ENCODE peak calls at places on chromosomes 12 and 14, in nine cellular contexts. D, W, B, S, Y, I, U, O and V are unnamed samples.

GRCh38 chr12:46214668-46215429 is 54.0 kb downstream of the SLC38A1 start:
- DNase-seq in I (no peak), U (no peak), Y (no peak), O (no peak), B (no peak), S (no peak), W (no peak), D (no peak), V (no peak)

GRCh38 chr12:93387780-93388179 is 10.1 kb downstream of the NUDT4 start:
- DNase-seq in Y (no peak), B (no peak), W (peak), D (peak), O (no peak), S (no peak), I (no peak), U (no peak), V (peak)

GRCh38 chr14:75334191-75335051 is 55.8 kb downstream of the FOS start:
- DNase-seq in S (peak), I (no peak), O (no peak), Y (no peak), B (no peak), W (no peak), D (peak), U (no peak), V (no peak)

GRCh38 chr12:62632521-62632920 is 165.9 kb downstream of the MON2 start:
- DNase-seq in O (peak), Y (peak), B (peak), W (no peak), U (no peak), I (no peak), S (peak), D (peak), V (peak)

GRCh38 chr12:56385873-56386272 is 23.2 kb upstream of the APOF start:
- DNase-seq in O (peak), I (no peak), S (no peak), B (no peak), U (no peak), D (no peak), W (peak), Y (no peak), V (no peak)

GRCh38 chr14:54633076-54633475 is 66.1 kb downstream of the SAMD4A start:
- DNase-seq in U (no peak), Y (no peak), O (no peak), B (no peak), S (no peak), D (no peak), I (no peak), W (no peak), V (no peak)

GRCh38 chr12:18483723-18484325 is 222.5 kb downstream of the PIK3C2G start:
- DNase-seq in S (no peak), D (no peak), I (no peak), U (no peak), W (no peak), O (no peak), Y (no peak), B (no peak), V (no peak)

GRCh38 chr14:67485501-67486095 is 2.9 kb downstream of the TMEM229B start:
- DNase-seq in S (no peak), D (no peak), Y (no peak), U (no peak), W (no peak), B (no peak), O (peak), I (no peak), V (no peak)

GRCh38 chr12:39341179-39341578 is 101.7 kb downstream of the KIF21A start:
- DNase-seq in O (no peak), B (no peak), S (no peak), W (no peak), D (peak), I (no peak), U (no peak), Y (no peak), V (no peak)

GRCh38 chr14:31829256-31829923 is 247.7 kb upstream of the ARHGAP5 start:
- DNase-seq in W (peak), B (no peak), D (no peak), U (no peak), Y (no peak), S (no peak), O (peak), I (no peak), V (peak)

GRCh38 chr14:20986811-20987210 is 3.0 kb upstream of the METTL17 start:
- DNase-seq in I (no peak), O (peak), D (no peak), B (no peak), S (no peak), U (no peak), Y (no peak), W (peak), V (peak)

GRCh38 chr14:104542871-104543830 is 36.4 kb upstream of the C14orf180 start:
- DNase-seq in I (no peak), U (no peak), Y (peak), D (no peak), W (no peak), B (no peak), O (no peak), S (no peak), V (no peak)

GRCh38 chr12:42446761-42447160 is 120.8 kb downstream of the PPHLN1 start:
- DNase-seq in I (no peak), Y (no peak), D (no peak), B (no peak), O (no peak), U (no peak), W (no peak), S (no peak), V (no peak)

GRCh38 chr12:48004039-48004940 is at the start of gene COL2A1:
- DNase-seq in I (no peak), O (peak), Y (peak), U (peak), W (peak), B (peak), S (no peak), D (peak), V (no peak)

GRCh38 chr12:87849074-87849473 is 180.1 kb downstream of the C12orf50 start:
- DNase-seq in O (no peak), W (no peak), Y (no peak), D (no peak), B (no peak), U (no peak), I (no peak), S (no peak), V (no peak)

GRCh38 chr12:57430931-57431566 is at the start of gene R3HDM2:
- DNase-seq in Y (peak), I (peak), W (peak), D (peak), B (peak), S (peak), O (peak), U (peak), V (peak)

GRCh38 chr12:48988030-48988649 is 10.0 kb downstream of the WNT1 start:
- DNase-seq in B (peak), W (peak), D (peak), I (no peak), U (peak), Y (peak), O (peak), S (no peak), V (peak)

GRCh38 chr14:53925201-53925766 is 31.3 kb downstream of the BMP4 start:
- DNase-seq in O (no peak), Y (no peak), B (no peak), D (no peak), W (no peak), I (no peak), U (no peak), S (no peak), V (no peak)

GRCh38 chr12:115457798-115458197 is 773.8 kb upstream of the TBX3 start:
- DNase-seq in B (no peak), S (no peak), Y (no peak), U (no peak), I (no peak), O (no peak), D (no peak), W (no peak), V (no peak)

GRCh38 chr12:78703820-78704525 is 160.6 kb upstream of the SYT1 start:
- DNase-seq in O (no peak), W (peak), Y (no peak), I (no peak), D (no peak), B (no peak), U (no peak), S (no peak), V (peak)

GRCh38 chr12:119668315-119668651 is 350 bp downstream of the PRKAB1 start:
- DNase-seq in I (no peak), U (no peak), B (no peak), W (peak), S (no peak), O (no peak), Y (no peak), D (no peak), V (no peak)

GRCh38 chr14:99873653-99874052 is 80.4 kb downstream of the EML1 start:
- DNase-seq in Y (no peak), W (no peak), S (no peak), D (no peak), O (no peak), B (no peak), I (no peak), U (no peak), V (no peak)

GRCh38 chr12:6613015-6613775 is 6.0 kb upstream of the CHD4 start:
- DNase-seq in O (peak), S (peak), B (peak), Y (peak), I (no peak), W (peak), D (no peak), U (peak), V (peak)

GRCh38 chr12:108972226-108972757 is 48.6 kb downstream of the SVOP start:
- DNase-seq in W (no peak), Y (no peak), O (no peak), D (no peak), U (no peak), I (no peak), B (no peak), S (no peak), V (no peak)

GRCh38 chr12:114799574-114800487 is 115.9 kb upstream of the TBX3 start:
- DNase-seq in W (no peak), B (peak), U (peak), S (peak), Y (no peak), I (no peak), D (no peak), O (peak), V (peak)

GRCh38 chr14:52265248-52265647 is 2.2 kb upstream of the PTGDR start:
- DNase-seq in U (no peak), B (no peak), D (peak), S (no peak), W (no peak), O (no peak), Y (no peak), I (no peak), V (no peak)

GRCh38 chr14:54291491-54292191 is 105.2 kb upstream of the CDKN3 start:
- DNase-seq in I (no peak), D (no peak), S (no peak), B (no peak), U (peak), W (no peak), O (no peak), Y (no peak), V (no peak)

GRCh38 chr14:59015482-59015881 is 173.0 kb upstream of the DAAM1 start:
- DNase-seq in D (no peak), O (no peak), W (no peak), I (no peak), Y (no peak), S (no peak), U (no peak), B (no peak), V (no peak)

GRCh38 chr14:80554139-80554538 is 342.8 kb upstream of the DIO2 start:
- DNase-seq in S (no peak), I (no peak), U (no peak), Y (no peak), O (no peak), B (no peak), W (no peak), D (no peak), V (no peak)

GRCh38 chr14:35242599-35243311 is 49.4 kb upstream of the PSMA6 start:
- DNase-seq in I (no peak), W (no peak), O (no peak), D (no peak), U (no peak), S (no peak), Y (no peak), B (no peak), V (no peak)

GRCh38 chr14:99512110-99512449 is 30.9 kb downstream of the CCNK start:
- DNase-seq in I (no peak), W (no peak), S (no peak), Y (no peak), O (no peak), U (no peak), D (no peak), B (no peak), V (no peak)

GRCh38 chr14:98204139-98204538 is 1067.9 kb downstream of the BCL11B start:
- DNase-seq in Y (no peak), D (no peak), U (no peak), O (no peak), B (no peak), W (no peak), I (no peak), S (no peak), V (no peak)

GRCh38 chr14:41641690-41642089 is 35.0 kb downstream of the LRFN5 start:
- DNase-seq in U (no peak), D (no peak), Y (no peak), S (no peak), B (no peak), W (no peak), I (no peak), O (no peak), V (no peak)

GRCh38 chr12:868722-869121 is 80.8 kb downstream of the RAD52 start:
- DNase-seq in O (no peak), W (no peak), S (no peak), D (no peak), Y (no peak), B (no peak), U (no peak), I (no peak), V (no peak)
- TF ChIP-seq CTCF in O (no peak), W (no peak), S (no peak), D (no peak), Y (no peak), B (no peak), U (peak), I (no peak), V (no peak)

GRCh38 chr14:76918751-76919421 is 92.7 kb downstream of the LRRC74A start:
- DNase-seq in I (no peak), W (peak), O (peak), D (no peak), U (peak), Y (peak), S (peak), B (no peak), V (peak)
- TF ChIP-seq CTCF in I (peak), W (peak), O (no peak), D (peak), U (no peak), Y (no peak), S (peak), B (peak), V (peak)

GRCh38 chr14:61296707-61297502 is 15.8 kb upstream of the TMEM30B start:
- DNase-seq in I (no peak), O (peak), W (peak), S (no peak), Y (no peak), U (peak), D (peak), B (no peak), V (peak)
- TF ChIP-seq CTCF in I (peak), O (peak), W (peak), S (peak), Y (peak), U (peak), D (peak), B (peak), V (peak)

GRCh38 chr12:72077111-72077820 is 138.6 kb downstream of the TPH2 start:
- DNase-seq in O (no peak), B (no peak), U (no peak), S (no peak), W (peak), Y (no peak), D (no peak), I (no peak), V (no peak)

GRCh38 chr12:72075401-72075800 is 136.8 kb downstream of the TPH2 start:
- DNase-seq in O (no peak), D (no peak), Y (no peak), I (no peak), S (no peak), W (no peak), B (no peak), U (no peak), V (no peak)

GRCh38 chr12:72075891-72076557 is 137.4 kb downstream of the TPH2 start:
- DNase-seq in S (no peak), Y (no peak), W (no peak), U (no peak), I (no peak), O (no peak), D (no peak), B (no peak), V (no peak)

GRCh38 chr12:72074956-72075355 is 136.3 kb downstream of the TPH2 start:
- DNase-seq in Y (no peak), B (no peak), W (no peak), D (no peak), U (no peak), O (no peak), S (no peak), I (no peak), V (no peak)

GRCh38 chr12:72076558-72076915 is 137.9 kb downstream of the TPH2 start:
- DNase-seq in B (no peak), Y (no peak), W (no peak), S (no peak), U (no peak), D (no peak), O (no peak), I (no peak), V (no peak)
- TF ChIP-seq CTCF in B (no peak), Y (no peak), W (no peak), S (no peak), U (no peak), D (no peak), O (no peak), I (no peak), V (no peak)

GRCh38 chr12:2187195-2187963 is 134.6 kb downstream of the CACNA1C start:
- DNase-seq in S (no peak), W (no peak), Y (no peak), D (no peak), I (no peak), B (no peak), U (no peak), O (no peak), V (no peak)

GRCh38 chr12:2185751-2186341 is 133.1 kb downstream of the CACNA1C start:
- DNase-seq in W (no peak), U (no peak), O (no peak), I (no peak), B (no peak), S (no peak), D (no peak), Y (no peak), V (no peak)

GRCh38 chr12:2179953-2180736 is 127.4 kb downstream of the CACNA1C start:
- DNase-seq in U (no peak), S (peak), O (peak), Y (no peak), W (peak), I (no peak), D (no peak), B (no peak), V (peak)

GRCh38 chr12:2180737-2181082 is 127.9 kb downstream of the CACNA1C start:
- DNase-seq in U (no peak), B (no peak), S (peak), O (no peak), D (no peak), Y (no peak), W (no peak), I (no peak), V (no peak)

GRCh38 chr12:2183556-2184541 is 131.1 kb downstream of the CACNA1C start:
- DNase-seq in I (no peak), O (peak), S (no peak), W (no peak), Y (peak), D (no peak), B (no peak), U (no peak), V (peak)
- TF ChIP-seq CTCF in I (no peak), O (peak), S (peak), W (no peak), Y (no peak), D (no peak), B (no peak), U (peak), V (peak)

DNA sequence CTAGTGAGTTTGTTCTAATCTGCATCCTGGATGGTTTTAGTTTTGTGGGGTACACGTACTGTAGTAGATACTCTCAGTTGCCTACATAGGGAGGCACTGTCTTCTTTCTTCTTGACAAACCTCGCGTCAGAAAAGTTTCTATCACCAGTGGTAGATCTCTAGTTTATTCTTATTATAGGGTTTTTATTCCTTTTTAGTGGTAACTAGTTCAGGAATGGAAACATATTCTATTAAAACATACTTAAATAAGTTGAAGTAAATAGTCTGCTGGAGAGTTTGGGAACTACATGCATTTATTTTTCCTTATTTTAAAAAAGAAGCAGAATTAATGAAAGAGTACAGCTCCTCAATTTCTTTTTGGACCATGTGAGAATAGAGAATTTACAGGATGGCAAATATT is 33.6 kb upstream of the OR9K2 start:
- DNase-seq in B (no peak), S (no peak), I (no peak), D (no peak), U (no peak), W (no peak), O (no peak), Y (no peak), V (no peak)
- TF ChIP-seq CTCF in B (peak), S (no peak), I (no peak), D (no peak), U (no peak), W (no peak), O (no peak), Y (no peak), V (peak)

GRCh38 chr12:110107369-110108281 is 16.5 kb upstream of the IFT81 start:
- DNase-seq in S (peak), W (peak), Y (no peak), U (no peak), D (no peak), I (no peak), B (no peak), O (peak), V (peak)

GRCh38 chr12:110111476-110112334 is 12.5 kb upstream of the IFT81 start:
- DNase-seq in O (no peak), D (no peak), U (no peak), S (no peak), W (no peak), B (no peak), Y (no peak), I (no peak), V (no peak)

GRCh38 chr12:110108309-110109036 is 15.7 kb upstream of the IFT81 start:
- DNase-seq in U (no peak), I (no peak), S (peak), W (no peak), B (no peak), Y (no peak), D (no peak), O (no peak), V (no peak)

GRCh38 chr12:110109837-110110535 is 14.2 kb upstream of the IFT81 start:
- DNase-seq in B (no peak), W (no peak), U (no peak), I (no peak), O (no peak), D (no peak), S (no peak), Y (no peak), V (no peak)

DNA sequence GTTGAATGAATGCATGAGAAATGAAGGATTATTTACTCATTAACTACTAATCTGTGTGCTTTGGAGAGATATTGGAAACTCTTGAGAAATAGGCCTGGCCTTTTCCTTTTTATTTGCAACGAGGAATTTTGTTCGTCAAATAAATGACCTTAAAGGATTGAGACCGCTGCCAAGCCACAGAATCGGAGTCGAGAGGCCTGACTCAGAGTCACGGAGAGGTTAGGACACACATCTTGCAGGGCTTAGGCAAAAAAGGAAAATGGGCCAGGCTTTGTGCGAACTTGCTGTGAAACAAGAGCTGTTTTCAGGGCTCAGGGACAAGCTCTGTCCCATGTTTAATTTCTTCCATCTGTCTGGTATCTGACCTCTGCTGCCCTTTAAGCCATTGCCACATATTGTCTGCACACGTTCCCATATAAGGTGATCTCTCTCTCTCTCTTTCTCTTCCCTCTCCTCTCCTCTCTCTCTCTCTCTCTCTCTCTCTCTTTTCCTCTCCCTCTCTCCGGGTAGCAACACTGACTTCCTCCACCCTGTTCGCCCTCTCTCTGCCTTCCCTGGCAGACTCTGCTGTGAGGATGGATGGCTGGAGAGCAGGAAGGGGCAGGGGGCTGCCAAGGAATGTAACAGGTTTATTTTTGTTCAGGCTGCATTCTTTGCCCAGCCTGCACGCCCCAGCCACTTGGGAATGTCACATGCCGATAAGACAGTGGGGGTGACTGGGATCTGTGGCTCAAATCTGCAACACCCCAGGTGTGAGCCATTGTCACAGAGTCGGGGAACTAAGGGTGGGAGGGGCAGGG is 14.9 kb upstream of the IFT81 start:
- DNase-seq in B (no peak), I (no peak), O (peak), U (peak), D (no peak), Y (peak), W (peak), S (peak), V (peak)
- TF ChIP-seq CTCF in B (no peak), I (no peak), O (no peak), U (no peak), D (no peak), Y (no peak), W (no peak), S (no peak), V (no peak)